ENCODE peak calls at places on chromosomes 13 and 19, in nine cellular contexts. One of them, this sample, is unnamed.

GRCh38 chr19:16441661-16442071 is 30.1 kb downstream of the EPS15L1 start:
- DNase-seq in breast epithelium: no peak
- DNase-seq in uterus: no peak
- DNase-seq in left lung: no peak
- DNase-seq in IMR-90: no peak
- DNase-seq in brain microvascular endothelial cell: no peak
- DNase-seq in heart left ventricle: no peak
- DNase-seq in pancreas: no peak
- DNase-seq in Peyer's patch: no peak
- DNase-seq in this sample: no peak

GRCh38 chr13:113146750-113147149 is 11.7 kb upstream of the PROZ start:
- DNase-seq in brain microvascular endothelial cell: no peak
- DNase-seq in Peyer's patch: peak; percentile 30
- DNase-seq in pancreas: no peak
- DNase-seq in heart left ventricle: no peak
- DNase-seq in left lung: no peak
- DNase-seq in IMR-90: no peak
- DNase-seq in breast epithelium: no peak
- DNase-seq in uterus: no peak
- DNase-seq in this sample: no peak

GRCh38 chr13:109196896-109197295 is 567.5 kb downstream of the MYO16 start:
- DNase-seq in pancreas: no peak
- DNase-seq in left lung: no peak
- DNase-seq in brain microvascular endothelial cell: no peak
- DNase-seq in Peyer's patch: no peak
- DNase-seq in uterus: no peak
- DNase-seq in breast epithelium: no peak
- DNase-seq in IMR-90: no peak
- DNase-seq in heart left ventricle: no peak
- DNase-seq in this sample: no peak

GRCh38 chr13:43054803-43055802 is 31.7 kb downstream of the DNAJC15 start:
- DNase-seq in heart left ventricle: peak; percentile 52
- DNase-seq in IMR-90: peak; percentile 87
- DNase-seq in breast epithelium: no peak
- DNase-seq in Peyer's patch: no peak
- DNase-seq in pancreas: no peak
- DNase-seq in left lung: no peak
- DNase-seq in uterus: peak; percentile 46
- DNase-seq in brain microvascular endothelial cell: peak; percentile 84
- DNase-seq in this sample: peak; percentile 20

GRCh38 chr13:84393981-84394625 is 511.8 kb upstream of the SLITRK1 start:
- DNase-seq in brain microvascular endothelial cell: no peak
- DNase-seq in uterus: no peak
- DNase-seq in heart left ventricle: no peak
- DNase-seq in breast epithelium: no peak
- DNase-seq in pancreas: no peak
- DNase-seq in left lung: no peak
- DNase-seq in Peyer's patch: no peak
- DNase-seq in IMR-90: no peak
- DNase-seq in this sample: no peak

GRCh38 chr13:78022164-78022877 is 103.7 kb upstream of the EDNRB start:
- DNase-seq in IMR-90: peak; percentile 72
- DNase-seq in Peyer's patch: peak; percentile 66
- DNase-seq in breast epithelium: no peak
- DNase-seq in left lung: peak; percentile 39
- DNase-seq in uterus: no peak
- DNase-seq in pancreas: no peak
- DNase-seq in heart left ventricle: peak; percentile 29
- DNase-seq in brain microvascular endothelial cell: peak; percentile 70
- DNase-seq in this sample: peak; percentile 31

GRCh38 chr19:50794778-50795664 is 4.8 kb downstream of the ACP4 start:
- DNase-seq in uterus: no peak
- DNase-seq in IMR-90: no peak
- DNase-seq in pancreas: peak; percentile 53
- DNase-seq in brain microvascular endothelial cell: no peak
- DNase-seq in Peyer's patch: no peak
- DNase-seq in breast epithelium: no peak
- DNase-seq in left lung: no peak
- DNase-seq in heart left ventricle: no peak
- DNase-seq in this sample: peak; percentile 15

GRCh38 chr19:18426416-18426767 is 7.2 kb downstream of the SSBP4 start:
- DNase-seq in Peyer's patch: no peak
- DNase-seq in uterus: no peak
- DNase-seq in breast epithelium: no peak
- DNase-seq in brain microvascular endothelial cell: no peak
- DNase-seq in pancreas: no peak
- DNase-seq in left lung: no peak
- DNase-seq in IMR-90: no peak
- DNase-seq in heart left ventricle: no peak
- DNase-seq in this sample: no peak

GRCh38 chr19:55304279-55304978 is 20.6 kb downstream of the BRSK1 start:
- DNase-seq in brain microvascular endothelial cell: no peak
- DNase-seq in breast epithelium: no peak
- DNase-seq in Peyer's patch: peak; percentile 67
- DNase-seq in IMR-90: no peak
- DNase-seq in left lung: no peak
- DNase-seq in pancreas: no peak
- DNase-seq in uterus: peak; percentile 37
- DNase-seq in heart left ventricle: no peak
- DNase-seq in this sample: no peak

GRCh38 chr13:31793246-31793645 is 53.9 kb downstream of the RXFP2 start:
- DNase-seq in uterus: no peak
- DNase-seq in breast epithelium: no peak
- DNase-seq in heart left ventricle: no peak
- DNase-seq in left lung: no peak
- DNase-seq in Peyer's patch: no peak
- DNase-seq in pancreas: no peak
- DNase-seq in IMR-90: peak; percentile 66
- DNase-seq in brain microvascular endothelial cell: no peak
- DNase-seq in this sample: no peak

GRCh38 chr13:114056205-114057013 is 76.0 kb downstream of the RASA3 start:
- DNase-seq in heart left ventricle: no peak
- DNase-seq in left lung: no peak
- DNase-seq in brain microvascular endothelial cell: no peak
- DNase-seq in IMR-90: no peak
- DNase-seq in pancreas: no peak
- DNase-seq in Peyer's patch: no peak
- DNase-seq in uterus: no peak
- DNase-seq in breast epithelium: no peak
- DNase-seq in this sample: no peak

GRCh38 chr13:94154362-94154761 is 325.1 kb downstream of the DCT start:
- DNase-seq in Peyer's patch: peak; percentile 46
- DNase-seq in uterus: no peak
- DNase-seq in pancreas: no peak
- DNase-seq in left lung: no peak
- DNase-seq in IMR-90: peak; percentile 35
- DNase-seq in breast epithelium: peak; percentile 30
- DNase-seq in brain microvascular endothelial cell: peak; percentile 32
- DNase-seq in heart left ventricle: no peak
- DNase-seq in this sample: no peak

GRCh38 chr13:91313103-91313502 is 34.4 kb upstream of the MIR17HG start:
- DNase-seq in left lung: no peak
- DNase-seq in uterus: no peak
- DNase-seq in brain microvascular endothelial cell: peak; percentile 3
- DNase-seq in pancreas: no peak
- DNase-seq in breast epithelium: no peak
- DNase-seq in IMR-90: peak; percentile 1
- DNase-seq in heart left ventricle: no peak
- DNase-seq in Peyer's patch: no peak
- DNase-seq in this sample: no peak

GRCh38 chr13:106520205-106521004 is 15.1 kb downstream of the EFNB2 start:
- DNase-seq in heart left ventricle: no peak
- DNase-seq in Peyer's patch: no peak
- DNase-seq in left lung: no peak
- DNase-seq in breast epithelium: no peak
- DNase-seq in pancreas: no peak
- DNase-seq in uterus: no peak
- DNase-seq in IMR-90: peak; percentile 56
- DNase-seq in brain microvascular endothelial cell: no peak
- DNase-seq in this sample: no peak

GRCh38 chr13:49399801-49400472 is 43.9 kb downstream of the CAB39L start:
- DNase-seq in heart left ventricle: no peak
- DNase-seq in brain microvascular endothelial cell: no peak
- DNase-seq in breast epithelium: no peak
- DNase-seq in left lung: no peak
- DNase-seq in pancreas: no peak
- DNase-seq in IMR-90: no peak
- DNase-seq in Peyer's patch: no peak
- DNase-seq in uterus: no peak
- DNase-seq in this sample: no peak

GRCh38 chr13:49404621-49405020 is 39.2 kb downstream of the CAB39L start:
- DNase-seq in pancreas: no peak
- DNase-seq in breast epithelium: no peak
- DNase-seq in IMR-90: no peak
- DNase-seq in heart left ventricle: no peak
- DNase-seq in Peyer's patch: no peak
- DNase-seq in uterus: no peak
- DNase-seq in left lung: no peak
- DNase-seq in brain microvascular endothelial cell: no peak
- DNase-seq in this sample: no peak

GRCh38 chr13:49403966-49404365 is 39.9 kb downstream of the CAB39L start:
- DNase-seq in IMR-90: no peak
- DNase-seq in brain microvascular endothelial cell: no peak
- DNase-seq in left lung: no peak
- DNase-seq in breast epithelium: no peak
- DNase-seq in heart left ventricle: no peak
- DNase-seq in Peyer's patch: no peak
- DNase-seq in uterus: no peak
- DNase-seq in pancreas: no peak
- DNase-seq in this sample: no peak

GRCh38 chr13:49395416-49396277 is 48.2 kb downstream of the CAB39L start:
- DNase-seq in left lung: no peak
- DNase-seq in breast epithelium: no peak
- DNase-seq in brain microvascular endothelial cell: no peak
- DNase-seq in uterus: peak; percentile 47
- DNase-seq in pancreas: no peak
- DNase-seq in Peyer's patch: no peak
- DNase-seq in heart left ventricle: peak; percentile 18
- DNase-seq in IMR-90: no peak
- DNase-seq in this sample: no peak

GRCh38 chr13:49400755-49401659 is 42.9 kb downstream of the CAB39L start:
- DNase-seq in heart left ventricle: peak; percentile 18
- DNase-seq in IMR-90: peak; percentile 87
- DNase-seq in breast epithelium: peak; percentile 47
- DNase-seq in Peyer's patch: no peak
- DNase-seq in brain microvascular endothelial cell: peak; percentile 33
- DNase-seq in pancreas: no peak
- DNase-seq in uterus: peak; percentile 60
- DNase-seq in left lung: no peak
- DNase-seq in this sample: peak; percentile 14
- H3K4me3 ChIP-seq in heart left ventricle: peak overlapping the region; percentile 48
- H3K4me3 ChIP-seq in IMR-90: peak overlapping the region; percentile 54
- H3K4me3 ChIP-seq in breast epithelium: peak overlapping the region; percentile 59
- H3K4me3 ChIP-seq in Peyer's patch: no peak overlapping the region
- H3K4me3 ChIP-seq in brain microvascular endothelial cell: no peak overlapping the region
- H3K4me3 ChIP-seq in pancreas: peak overlapping the region; percentile 30
- H3K4me3 ChIP-seq in uterus: peak overlapping the region; percentile 38
- H3K4me3 ChIP-seq in left lung: peak overlapping the region; percentile 24
- H3K4me3 ChIP-seq in this sample: peak overlapping the region; percentile 7

GRCh38 chr19:28977826-28978225 is 235.1 kb downstream of the UQCRFS1 start:
- DNase-seq in IMR-90: no peak
- DNase-seq in Peyer's patch: no peak
- DNase-seq in left lung: no peak
- DNase-seq in breast epithelium: no peak
- DNase-seq in uterus: no peak
- DNase-seq in pancreas: no peak
- DNase-seq in heart left ventricle: no peak
- DNase-seq in brain microvascular endothelial cell: no peak
- DNase-seq in this sample: no peak
- TF ChIP-seq CTCF in IMR-90: no peak
- TF ChIP-seq CTCF in Peyer's patch: no peak
- TF ChIP-seq CTCF in left lung: no peak
- TF ChIP-seq CTCF in breast epithelium: no peak
- TF ChIP-seq CTCF in uterus: no peak
- TF ChIP-seq CTCF in pancreas: no peak
- TF ChIP-seq CTCF in heart left ventricle: no peak
- TF ChIP-seq CTCF in brain microvascular endothelial cell: peak; percentile 18
- TF ChIP-seq CTCF in this sample: no peak

GRCh38 chr19:30228113-30228725 is 144.0 kb upstream of the ZNF536 start:
- DNase-seq in left lung: no peak
- DNase-seq in pancreas: no peak
- DNase-seq in heart left ventricle: no peak
- DNase-seq in Peyer's patch: no peak
- DNase-seq in IMR-90: no peak
- DNase-seq in uterus: no peak
- DNase-seq in brain microvascular endothelial cell: no peak
- DNase-seq in breast epithelium: no peak
- DNase-seq in this sample: no peak
- H3K4me3 ChIP-seq in left lung: peak overlapping the region; percentile 39
- H3K4me3 ChIP-seq in pancreas: peak overlapping the region; percentile 45
- H3K4me3 ChIP-seq in heart left ventricle: peak overlapping the region; percentile 60
- H3K4me3 ChIP-seq in Peyer's patch: peak overlapping the region; percentile 33
- H3K4me3 ChIP-seq in IMR-90: peak overlapping the region; percentile 10
- H3K4me3 ChIP-seq in uterus: peak overlapping the region; percentile 41
- H3K4me3 ChIP-seq in brain microvascular endothelial cell: peak overlapping the region; percentile 39
- H3K4me3 ChIP-seq in breast epithelium: peak overlapping the region; percentile 72
- H3K4me3 ChIP-seq in this sample: no peak overlapping the region

GRCh38 chr19:35911790-35912189 is 3.7 kb upstream of the TYROBP start:
- DNase-seq in uterus: no peak
- DNase-seq in heart left ventricle: no peak
- DNase-seq in IMR-90: peak; percentile 38
- DNase-seq in pancreas: peak; percentile 83
- DNase-seq in brain microvascular endothelial cell: no peak
- DNase-seq in breast epithelium: no peak
- DNase-seq in left lung: peak; percentile 65
- DNase-seq in Peyer's patch: no peak
- DNase-seq in this sample: no peak

GRCh38 chr19:35913589-35913988 is 5.5 kb upstream of the TYROBP start:
- DNase-seq in heart left ventricle: no peak
- DNase-seq in uterus: no peak
- DNase-seq in pancreas: no peak
- DNase-seq in left lung: no peak
- DNase-seq in IMR-90: peak; percentile 80
- DNase-seq in brain microvascular endothelial cell: no peak
- DNase-seq in breast epithelium: no peak
- DNase-seq in Peyer's patch: no peak
- DNase-seq in this sample: no peak

GRCh38 chr19:35908977-35909683 is 1.0 kb upstream of the TYROBP start:
- DNase-seq in heart left ventricle: peak; percentile 77
- DNase-seq in Peyer's patch: peak; percentile 91
- DNase-seq in pancreas: no peak
- DNase-seq in left lung: peak; percentile 93
- DNase-seq in breast epithelium: peak; percentile 40
- DNase-seq in brain microvascular endothelial cell: no peak
- DNase-seq in uterus: no peak
- DNase-seq in IMR-90: no peak
- DNase-seq in this sample: no peak

GRCh38 chr19:35909684-35910035 is 1.6 kb upstream of the TYROBP start:
- DNase-seq in IMR-90: no peak
- DNase-seq in pancreas: no peak
- DNase-seq in breast epithelium: no peak
- DNase-seq in Peyer's patch: no peak
- DNase-seq in left lung: no peak
- DNase-seq in uterus: no peak
- DNase-seq in heart left ventricle: no peak
- DNase-seq in brain microvascular endothelial cell: no peak
- DNase-seq in this sample: no peak

DNA sequence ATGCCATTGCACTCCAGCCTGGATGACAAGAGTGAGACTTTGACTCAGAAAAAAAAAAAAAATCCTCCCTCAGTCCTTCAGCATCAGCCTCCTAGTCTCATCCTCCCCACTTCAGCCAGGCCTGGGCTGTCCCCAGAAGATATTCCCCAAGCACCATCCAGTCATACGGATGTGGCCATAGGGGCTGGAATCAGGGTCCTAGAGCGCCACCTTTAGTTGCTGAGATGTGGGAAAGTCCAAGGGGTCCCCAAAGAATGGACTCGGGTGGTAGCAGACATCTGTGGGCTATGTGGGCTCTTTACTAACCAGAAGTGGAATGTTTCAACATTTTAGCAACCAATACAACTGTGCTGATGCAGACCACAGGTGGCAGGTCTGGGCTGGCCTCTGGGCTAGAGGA is 3.1 kb upstream of the TYROBP start:
- DNase-seq in breast epithelium: no peak
- DNase-seq in heart left ventricle: no peak
- DNase-seq in uterus: no peak
- DNase-seq in left lung: no peak
- DNase-seq in pancreas: no peak
- DNase-seq in Peyer's patch: no peak
- DNase-seq in IMR-90: no peak
- DNase-seq in brain microvascular endothelial cell: no peak
- DNase-seq in this sample: no peak
- TF ChIP-seq CTCF in breast epithelium: no peak
- TF ChIP-seq CTCF in heart left ventricle: no peak
- TF ChIP-seq CTCF in uterus: no peak
- TF ChIP-seq CTCF in left lung: no peak
- TF ChIP-seq CTCF in pancreas: no peak
- TF ChIP-seq CTCF in Peyer's patch: no peak
- TF ChIP-seq CTCF in IMR-90: no peak
- TF ChIP-seq CTCF in brain microvascular endothelial cell: no peak
- TF ChIP-seq CTCF in this sample: no peak

This sample was measured in HFF-Myc.